ENCODE peak calls at places on chromosome 20, in nine cellular contexts. One of them, this sample, is unnamed. For H3K27me3 and H3K36me3, the result is how much of the 10 kb centered on the place peaks cover.

GRCh38 chr20:35111141-35111888 is 18.7 kb upstream of the TRPC4AP start:
- DNase-seq in BJ: peak
- DNase-seq in thyroid gland: no peak
- DNase-seq in heart right ventricle: no peak
- DNase-seq in mammary epithelial cell: peak
- DNase-seq in CD8-positive, alpha-beta memory T cell: no peak
- DNase-seq in NT2/D1: no peak
- DNase-seq in ascending aorta: no peak
- DNase-seq in Peyer's patch: no peak
- DNase-seq in this sample: peak

GRCh38 chr20:59253779-59254319 is 46.6 kb upstream of the EDN3 start:
- DNase-seq in BJ: no peak
- DNase-seq in thyroid gland: no peak
- DNase-seq in heart right ventricle: no peak
- DNase-seq in mammary epithelial cell: no peak
- DNase-seq in CD8-positive, alpha-beta memory T cell: peak
- DNase-seq in NT2/D1: no peak
- DNase-seq in ascending aorta: no peak
- DNase-seq in Peyer's patch: no peak
- DNase-seq in this sample: no peak

GRCh38 chr20:44384423-44385027 is 29.0 kb downstream of the HNF4A start:
- DNase-seq in BJ: no peak
- DNase-seq in thyroid gland: peak
- DNase-seq in heart right ventricle: peak
- DNase-seq in mammary epithelial cell: peak
- DNase-seq in CD8-positive, alpha-beta memory T cell: peak
- DNase-seq in NT2/D1: peak
- DNase-seq in ascending aorta: peak
- DNase-seq in Peyer's patch: peak
- DNase-seq in this sample: peak

GRCh38 chr20:22805219-22805618 is 220.8 kb upstream of the FOXA2 start:
- DNase-seq in BJ: peak
- DNase-seq in thyroid gland: no peak
- DNase-seq in heart right ventricle: no peak
- DNase-seq in mammary epithelial cell: peak
- DNase-seq in CD8-positive, alpha-beta memory T cell: no peak
- DNase-seq in NT2/D1: no peak
- DNase-seq in ascending aorta: no peak
- DNase-seq in Peyer's patch: no peak
- DNase-seq in this sample: peak

GRCh38 chr20:34571753-34572152 is 13.2 kb downstream of the MAP1LC3A start:
- DNase-seq in BJ: no peak
- DNase-seq in thyroid gland: no peak
- DNase-seq in heart right ventricle: no peak
- DNase-seq in mammary epithelial cell: no peak
- DNase-seq in CD8-positive, alpha-beta memory T cell: no peak
- DNase-seq in NT2/D1: no peak
- DNase-seq in ascending aorta: no peak
- DNase-seq in Peyer's patch: no peak
- DNase-seq in this sample: no peak

GRCh38 chr20:10134176-10134575 is 84.5 kb upstream of the SNAP25 start:
- DNase-seq in BJ: no peak
- DNase-seq in thyroid gland: no peak
- DNase-seq in heart right ventricle: no peak
- DNase-seq in mammary epithelial cell: no peak
- DNase-seq in CD8-positive, alpha-beta memory T cell: no peak
- DNase-seq in NT2/D1: no peak
- DNase-seq in ascending aorta: no peak
- DNase-seq in Peyer's patch: no peak
- DNase-seq in this sample: no peak

GRCh38 chr20:12827796-12828406 is 180.9 kb upstream of the SPTLC3 start:
- DNase-seq in BJ: no peak
- DNase-seq in thyroid gland: no peak
- DNase-seq in heart right ventricle: no peak
- DNase-seq in mammary epithelial cell: no peak
- DNase-seq in CD8-positive, alpha-beta memory T cell: no peak
- DNase-seq in NT2/D1: no peak
- DNase-seq in ascending aorta: no peak
- DNase-seq in Peyer's patch: no peak
- DNase-seq in this sample: no peak

GRCh38 chr20:50746138-50746940 is 15.0 kb downstream of the PARD6B start:
- DNase-seq in BJ: no peak
- DNase-seq in thyroid gland: no peak
- DNase-seq in heart right ventricle: no peak
- DNase-seq in mammary epithelial cell: peak
- DNase-seq in CD8-positive, alpha-beta memory T cell: no peak
- DNase-seq in NT2/D1: no peak
- DNase-seq in ascending aorta: no peak
- DNase-seq in Peyer's patch: no peak
- DNase-seq in this sample: no peak

GRCh38 chr20:17542993-17543412 is 11.8 kb upstream of the BFSP1 start:
- DNase-seq in BJ: peak
- DNase-seq in thyroid gland: no peak
- DNase-seq in heart right ventricle: no peak
- DNase-seq in mammary epithelial cell: peak
- DNase-seq in CD8-positive, alpha-beta memory T cell: no peak
- DNase-seq in NT2/D1: no peak
- DNase-seq in ascending aorta: no peak
- DNase-seq in Peyer's patch: no peak
- DNase-seq in this sample: no peak

DNA sequence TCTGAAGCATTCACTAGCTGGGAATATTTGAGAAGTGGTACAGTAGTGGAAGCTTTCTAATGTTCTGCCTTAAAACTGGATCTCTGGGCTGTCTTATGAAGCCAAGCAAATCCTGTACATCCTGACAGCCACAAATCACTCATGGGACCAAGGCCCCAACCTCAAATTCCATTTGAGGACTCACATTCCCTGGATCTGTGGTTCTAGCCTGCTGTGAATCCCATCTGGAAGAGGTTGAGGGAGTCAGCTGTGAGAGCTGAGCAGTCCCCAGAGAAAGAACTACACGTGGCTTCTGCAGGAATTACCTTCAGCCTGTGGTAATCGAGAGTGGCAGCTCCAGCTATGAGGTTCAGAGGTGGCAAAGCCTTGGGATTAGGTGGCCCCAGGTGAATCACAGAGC is 245.1 kb downstream of the SLC24A3 start:
- DNase-seq in BJ: no peak
- DNase-seq in thyroid gland: no peak
- DNase-seq in heart right ventricle: no peak
- DNase-seq in mammary epithelial cell: no peak
- DNase-seq in CD8-positive, alpha-beta memory T cell: no peak
- DNase-seq in NT2/D1: no peak
- DNase-seq in ascending aorta: no peak
- DNase-seq in Peyer's patch: no peak
- DNase-seq in this sample: no peak
- H3K27me3 ChIP-seq in BJ: under half
- H3K27me3 ChIP-seq in thyroid gland: under half
- H3K27me3 ChIP-seq in heart right ventricle: under half
- H3K27me3 ChIP-seq in mammary epithelial cell: under half
- H3K27me3 ChIP-seq in CD8-positive, alpha-beta memory T cell: under half
- H3K27me3 ChIP-seq in NT2/D1: under half
- H3K27me3 ChIP-seq in ascending aorta: under half
- H3K27me3 ChIP-seq in Peyer's patch: under half
- H3K27me3 ChIP-seq in this sample: under half

GRCh38 chr20:47317127-47317895 is 39.2 kb downstream of the ZMYND8 start:
- DNase-seq in BJ: peak
- DNase-seq in thyroid gland: peak
- DNase-seq in heart right ventricle: peak
- DNase-seq in mammary epithelial cell: peak
- DNase-seq in CD8-positive, alpha-beta memory T cell: peak
- DNase-seq in NT2/D1: peak
- DNase-seq in ascending aorta: peak
- DNase-seq in Peyer's patch: peak
- DNase-seq in this sample: peak

GRCh38 chr20:47316776-47317126 is 39.7 kb downstream of the ZMYND8 start:
- DNase-seq in BJ: no peak
- DNase-seq in thyroid gland: no peak
- DNase-seq in heart right ventricle: no peak
- DNase-seq in mammary epithelial cell: no peak
- DNase-seq in CD8-positive, alpha-beta memory T cell: no peak
- DNase-seq in NT2/D1: no peak
- DNase-seq in ascending aorta: no peak
- DNase-seq in Peyer's patch: peak
- DNase-seq in this sample: no peak

GRCh38 chr20:47318027-47318595 is 38.4 kb downstream of the ZMYND8 start:
- DNase-seq in BJ: peak
- DNase-seq in thyroid gland: peak
- DNase-seq in heart right ventricle: no peak
- DNase-seq in mammary epithelial cell: peak
- DNase-seq in CD8-positive, alpha-beta memory T cell: no peak
- DNase-seq in NT2/D1: peak
- DNase-seq in ascending aorta: no peak
- DNase-seq in Peyer's patch: peak
- DNase-seq in this sample: peak

GRCh38 chr20:47319517-47320252 is 36.8 kb downstream of the ZMYND8 start:
- DNase-seq in BJ: no peak
- DNase-seq in thyroid gland: peak
- DNase-seq in heart right ventricle: peak
- DNase-seq in mammary epithelial cell: peak
- DNase-seq in CD8-positive, alpha-beta memory T cell: no peak
- DNase-seq in NT2/D1: peak
- DNase-seq in ascending aorta: no peak
- DNase-seq in Peyer's patch: peak
- DNase-seq in this sample: peak

GRCh38 chr20:47318596-47319516 is 37.6 kb downstream of the ZMYND8 start:
- DNase-seq in BJ: no peak
- DNase-seq in thyroid gland: peak
- DNase-seq in heart right ventricle: peak
- DNase-seq in mammary epithelial cell: peak
- DNase-seq in CD8-positive, alpha-beta memory T cell: no peak
- DNase-seq in NT2/D1: peak
- DNase-seq in ascending aorta: peak
- DNase-seq in Peyer's patch: peak
- DNase-seq in this sample: peak
- H3K4me3 ChIP-seq in BJ: peak
- H3K4me3 ChIP-seq in thyroid gland: no peak
- H3K4me3 ChIP-seq in heart right ventricle: peak
- H3K4me3 ChIP-seq in mammary epithelial cell: peak
- H3K4me3 ChIP-seq in CD8-positive, alpha-beta memory T cell: no peak
- H3K4me3 ChIP-seq in NT2/D1: peak
- H3K4me3 ChIP-seq in ascending aorta: peak
- H3K4me3 ChIP-seq in Peyer's patch: peak
- H3K4me3 ChIP-seq in this sample: peak

GRCh38 chr20:62001178-62001715 is 64.4 kb downstream of the TAF4 start:
- DNase-seq in BJ: no peak
- DNase-seq in thyroid gland: no peak
- DNase-seq in heart right ventricle: no peak
- DNase-seq in mammary epithelial cell: no peak
- DNase-seq in CD8-positive, alpha-beta memory T cell: no peak
- DNase-seq in NT2/D1: no peak
- DNase-seq in ascending aorta: no peak
- DNase-seq in Peyer's patch: no peak
- DNase-seq in this sample: no peak

GRCh38 chr20:62002882-62003480 is 62.7 kb downstream of the TAF4 start:
- DNase-seq in BJ: no peak
- DNase-seq in thyroid gland: no peak
- DNase-seq in heart right ventricle: no peak
- DNase-seq in mammary epithelial cell: no peak
- DNase-seq in CD8-positive, alpha-beta memory T cell: no peak
- DNase-seq in NT2/D1: no peak
- DNase-seq in ascending aorta: no peak
- DNase-seq in Peyer's patch: no peak
- DNase-seq in this sample: no peak

GRCh38 chr20:62004614-62005013 is 61.1 kb downstream of the TAF4 start:
- DNase-seq in BJ: no peak
- DNase-seq in thyroid gland: no peak
- DNase-seq in heart right ventricle: no peak
- DNase-seq in mammary epithelial cell: no peak
- DNase-seq in CD8-positive, alpha-beta memory T cell: no peak
- DNase-seq in NT2/D1: no peak
- DNase-seq in ascending aorta: no peak
- DNase-seq in Peyer's patch: no peak
- DNase-seq in this sample: no peak

GRCh38 chr20:62006482-62006881 is 59.2 kb downstream of the TAF4 start:
- DNase-seq in BJ: no peak
- DNase-seq in thyroid gland: no peak
- DNase-seq in heart right ventricle: no peak
- DNase-seq in mammary epithelial cell: no peak
- DNase-seq in CD8-positive, alpha-beta memory T cell: no peak
- DNase-seq in NT2/D1: no peak
- DNase-seq in ascending aorta: no peak
- DNase-seq in Peyer's patch: no peak
- DNase-seq in this sample: no peak

DNA sequence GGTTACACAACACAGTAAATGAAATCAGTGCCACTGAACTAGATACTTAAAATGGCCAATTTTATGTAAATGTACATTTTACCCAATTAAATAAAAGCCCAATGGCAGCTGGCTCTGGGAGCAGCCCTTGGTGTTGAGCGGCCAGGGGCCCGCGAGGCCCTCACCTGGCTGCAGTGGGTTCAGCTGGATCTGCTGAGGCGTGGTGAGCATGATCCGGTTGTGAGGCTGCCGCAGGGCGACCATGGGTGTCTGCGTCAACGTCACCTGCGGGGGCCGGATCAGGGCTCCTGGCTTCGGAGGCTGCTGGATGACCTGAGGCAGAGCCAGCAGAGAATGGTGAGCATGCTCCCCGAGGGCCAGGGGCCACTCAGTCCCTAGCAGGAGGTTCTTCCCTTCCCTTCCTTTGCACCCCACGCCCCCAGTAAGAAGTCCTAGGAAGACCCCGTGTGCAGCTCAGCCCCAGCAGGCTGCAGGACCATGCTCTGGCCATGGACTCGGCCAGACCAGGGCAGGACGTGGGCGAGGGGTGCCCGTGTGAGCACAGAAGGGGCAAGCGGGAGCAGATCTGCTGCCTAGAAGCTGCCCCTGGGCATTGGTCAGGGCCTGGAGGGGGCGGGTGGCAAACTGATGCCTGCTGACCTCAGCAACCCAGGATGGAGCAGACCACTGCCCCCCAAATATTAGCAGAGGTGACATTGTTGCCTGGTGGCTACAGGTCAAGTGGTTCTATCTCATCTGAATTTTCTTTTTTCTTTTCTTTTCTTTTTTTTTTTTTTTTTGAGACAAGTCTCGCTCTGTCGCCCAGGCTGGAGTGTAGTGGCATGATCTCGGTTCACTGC is 61.9 kb downstream of the TAF4 start:
- DNase-seq in BJ: no peak
- DNase-seq in thyroid gland: no peak
- DNase-seq in heart right ventricle: no peak
- DNase-seq in mammary epithelial cell: no peak
- DNase-seq in CD8-positive, alpha-beta memory T cell: no peak
- DNase-seq in NT2/D1: no peak
- DNase-seq in ascending aorta: no peak
- DNase-seq in Peyer's patch: no peak
- DNase-seq in this sample: no peak
- H3K36me3 ChIP-seq in BJ: under half
- H3K36me3 ChIP-seq in thyroid gland: half or more
- H3K36me3 ChIP-seq in heart right ventricle: half or more
- H3K36me3 ChIP-seq in mammary epithelial cell: under half
- H3K36me3 ChIP-seq in CD8-positive, alpha-beta memory T cell: under half
- H3K36me3 ChIP-seq in NT2/D1: half or more
- H3K36me3 ChIP-seq in ascending aorta: half or more
- H3K36me3 ChIP-seq in Peyer's patch: under half
- H3K36me3 ChIP-seq in this sample: under half

DNA sequence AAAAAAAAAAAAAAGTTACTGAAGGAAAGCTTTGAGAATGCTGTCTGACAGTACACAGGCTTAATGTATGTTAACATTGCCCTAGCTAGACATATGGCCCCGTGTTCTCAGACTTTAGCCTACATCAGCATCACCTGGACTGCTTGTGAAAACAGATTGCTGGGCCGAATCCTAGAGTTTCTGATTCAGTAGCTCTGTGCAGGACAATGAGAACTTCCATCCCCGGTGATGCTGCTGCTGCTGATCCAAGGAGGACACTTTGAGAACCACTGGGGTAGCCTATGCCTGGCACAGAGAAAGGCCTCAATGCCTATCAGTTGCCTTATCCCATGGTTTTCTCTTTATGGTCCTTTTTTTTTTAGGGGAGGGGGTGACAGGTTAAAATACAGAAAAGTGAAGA is 1.6 kb downstream of the HCK start:
- DNase-seq in BJ: no peak
- DNase-seq in thyroid gland: no peak
- DNase-seq in heart right ventricle: no peak
- DNase-seq in mammary epithelial cell: no peak
- DNase-seq in CD8-positive, alpha-beta memory T cell: no peak
- DNase-seq in NT2/D1: no peak
- DNase-seq in ascending aorta: no peak
- DNase-seq in Peyer's patch: no peak
- DNase-seq in this sample: no peak
- H3K27me3 ChIP-seq in BJ: under half
- H3K27me3 ChIP-seq in thyroid gland: under half
- H3K27me3 ChIP-seq in heart right ventricle: half or more
- H3K27me3 ChIP-seq in mammary epithelial cell: under half
- H3K27me3 ChIP-seq in CD8-positive, alpha-beta memory T cell: half or more
- H3K27me3 ChIP-seq in NT2/D1: under half
- H3K27me3 ChIP-seq in ascending aorta: under half
- H3K27me3 ChIP-seq in Peyer's patch: under half
- H3K27me3 ChIP-seq in this sample: under half